ENCODE peak calls at places on chromosomes 4 and X, in six cellular contexts. One of them, this sample, is unnamed.

GRCh38 chr4:142824368-142824767 is 21.7 kb downstream of the INPP4B start:
- DNase-seq in mesenchymal stem cell: no peak
- DNase-seq in IMR-90: peak
- DNase-seq in H9: no peak
- DNase-seq in neuronal stem cell: no peak
- DNase-seq in H1: no peak
- DNase-seq in this sample: no peak

GRCh38 chr4:137510866-137511265 is 21.4 kb downstream of the PCDH18 start:
- DNase-seq in H9: no peak
- DNase-seq in mesenchymal stem cell: peak
- DNase-seq in IMR-90: peak
- DNase-seq in neuronal stem cell: no peak
- DNase-seq in H1: no peak
- DNase-seq in this sample: no peak

GRCh38 chr4:147599764-147600163 is 17.4 kb upstream of the TMEM184C start:
- DNase-seq in H1: no peak
- DNase-seq in neuronal stem cell: no peak
- DNase-seq in H9: no peak
- DNase-seq in IMR-90: peak
- DNase-seq in mesenchymal stem cell: peak
- DNase-seq in this sample: peak

GRCh38 chr4:26242451-26242850 is 78.4 kb upstream of the RBPJ start:
- DNase-seq in IMR-90: peak
- DNase-seq in H9: no peak
- DNase-seq in H1: no peak
- DNase-seq in mesenchymal stem cell: no peak
- DNase-seq in neuronal stem cell: no peak
- DNase-seq in this sample: no peak

GRCh38 chr4:113958766-113959540 is 20.5 kb downstream of the ARSJ start:
- DNase-seq in IMR-90: peak
- DNase-seq in H1: no peak
- DNase-seq in mesenchymal stem cell: peak
- DNase-seq in neuronal stem cell: no peak
- DNase-seq in H9: no peak
- DNase-seq in this sample: peak

GRCh38 chr4:152983221-152983620 is 47.1 kb downstream of the FHDC1 start:
- DNase-seq in H1: no peak
- DNase-seq in IMR-90: no peak
- DNase-seq in mesenchymal stem cell: no peak
- DNase-seq in H9: peak
- DNase-seq in neuronal stem cell: no peak
- DNase-seq in this sample: peak

GRCh38 chrX:103376979-103377324 is 614 bp downstream of the BEX3 start:
- DNase-seq in neuronal stem cell: no peak
- DNase-seq in IMR-90: peak
- DNase-seq in H9: peak
- DNase-seq in H1: no peak
- DNase-seq in mesenchymal stem cell: peak
- DNase-seq in this sample: no peak

GRCh38 chrX:124098089-124098488 is 136.6 kb downstream of the STAG2 start:
- DNase-seq in neuronal stem cell: no peak
- DNase-seq in mesenchymal stem cell: peak
- DNase-seq in IMR-90: peak
- DNase-seq in H1: no peak
- DNase-seq in H9: no peak
- DNase-seq in this sample: peak

GRCh38 chrX:10062980-10063379 is 93.8 kb upstream of the CLCN4 start:
- DNase-seq in neuronal stem cell: no peak
- DNase-seq in mesenchymal stem cell: no peak
- DNase-seq in IMR-90: no peak
- DNase-seq in H9: no peak
- DNase-seq in H1: no peak
- DNase-seq in this sample: no peak

GRCh38 chrX:23436875-23437274 is 102.2 kb downstream of the PTCHD1 start:
- DNase-seq in H1: peak
- DNase-seq in neuronal stem cell: no peak
- DNase-seq in mesenchymal stem cell: no peak
- DNase-seq in IMR-90: no peak
- DNase-seq in H9: peak
- DNase-seq in this sample: no peak

GRCh38 chr4:38062088-38062893 is 102.1 kb downstream of the PTTG2 start:
- DNase-seq in neuronal stem cell: peak
- DNase-seq in H1: peak
- DNase-seq in mesenchymal stem cell: peak
- DNase-seq in IMR-90: peak
- DNase-seq in H9: peak
- DNase-seq in this sample: peak

GRCh38 chrX:150456466-150456865 is 93.3 kb downstream of the MAMLD1 start:
- DNase-seq in IMR-90: no peak
- DNase-seq in H9: no peak
- DNase-seq in H1: no peak
- DNase-seq in mesenchymal stem cell: no peak
- DNase-seq in neuronal stem cell: no peak
- DNase-seq in this sample: peak

GRCh38 chr4:76950846-76951321 is 1.3 kb downstream of the SEPTIN11 start:
- DNase-seq in H1: no peak
- DNase-seq in neuronal stem cell: no peak
- DNase-seq in mesenchymal stem cell: peak
- DNase-seq in IMR-90: peak
- DNase-seq in H9: peak
- DNase-seq in this sample: peak

GRCh38 chr4:24995346-24995745 is 35.4 kb downstream of the LGI2 start:
- DNase-seq in H9: no peak
- DNase-seq in H1: no peak
- DNase-seq in IMR-90: no peak
- DNase-seq in neuronal stem cell: no peak
- DNase-seq in mesenchymal stem cell: no peak
- DNase-seq in this sample: no peak

GRCh38 chr4:24989327-24989726 is 41.4 kb downstream of the LGI2 start:
- DNase-seq in H1: no peak
- DNase-seq in H9: no peak
- DNase-seq in mesenchymal stem cell: no peak
- DNase-seq in IMR-90: no peak
- DNase-seq in neuronal stem cell: no peak
- DNase-seq in this sample: no peak

GRCh38 chr4:24988776-24989175 is 42.0 kb downstream of the LGI2 start:
- DNase-seq in neuronal stem cell: no peak
- DNase-seq in IMR-90: peak
- DNase-seq in H9: peak
- DNase-seq in mesenchymal stem cell: peak
- DNase-seq in H1: peak
- DNase-seq in this sample: no peak

GRCh38 chr4:24991015-24991414 is 39.7 kb downstream of the LGI2 start:
- DNase-seq in mesenchymal stem cell: peak
- DNase-seq in H9: no peak
- DNase-seq in IMR-90: peak
- DNase-seq in neuronal stem cell: no peak
- DNase-seq in H1: no peak
- DNase-seq in this sample: no peak

DNA sequence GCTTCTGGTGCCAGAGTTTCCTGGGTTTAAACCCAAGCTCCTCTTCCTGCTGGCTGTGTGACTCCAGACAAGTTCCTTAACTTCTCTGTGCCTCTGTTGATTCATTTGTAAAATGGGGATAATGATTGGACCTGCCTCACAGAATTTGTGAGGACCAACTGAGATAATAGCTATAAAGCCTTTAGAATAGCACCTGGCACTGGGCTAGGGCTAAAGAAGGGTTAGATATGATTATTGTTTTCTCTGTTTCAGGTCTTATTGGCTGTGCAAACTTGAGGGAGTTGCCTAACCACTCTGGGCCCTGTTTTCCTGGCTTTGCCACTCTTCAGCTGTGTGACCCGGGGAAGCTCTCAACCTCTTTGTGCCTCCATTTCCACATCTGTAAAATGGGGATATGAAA is 37.8 kb downstream of the LGI2 start:
- DNase-seq in H9: no peak
- DNase-seq in neuronal stem cell: no peak
- DNase-seq in IMR-90: no peak
- DNase-seq in mesenchymal stem cell: no peak
- DNase-seq in H1: no peak
- DNase-seq in this sample: no peak
- H4K91ac ChIP-seq in H9: no peak
- H4K91ac ChIP-seq in neuronal stem cell: no peak
- H4K91ac ChIP-seq in IMR-90: no peak
- H4K91ac ChIP-seq in mesenchymal stem cell: no peak
- H4K91ac ChIP-seq in H1: no peak
- H4K91ac ChIP-seq in this sample: no peak

DNA sequence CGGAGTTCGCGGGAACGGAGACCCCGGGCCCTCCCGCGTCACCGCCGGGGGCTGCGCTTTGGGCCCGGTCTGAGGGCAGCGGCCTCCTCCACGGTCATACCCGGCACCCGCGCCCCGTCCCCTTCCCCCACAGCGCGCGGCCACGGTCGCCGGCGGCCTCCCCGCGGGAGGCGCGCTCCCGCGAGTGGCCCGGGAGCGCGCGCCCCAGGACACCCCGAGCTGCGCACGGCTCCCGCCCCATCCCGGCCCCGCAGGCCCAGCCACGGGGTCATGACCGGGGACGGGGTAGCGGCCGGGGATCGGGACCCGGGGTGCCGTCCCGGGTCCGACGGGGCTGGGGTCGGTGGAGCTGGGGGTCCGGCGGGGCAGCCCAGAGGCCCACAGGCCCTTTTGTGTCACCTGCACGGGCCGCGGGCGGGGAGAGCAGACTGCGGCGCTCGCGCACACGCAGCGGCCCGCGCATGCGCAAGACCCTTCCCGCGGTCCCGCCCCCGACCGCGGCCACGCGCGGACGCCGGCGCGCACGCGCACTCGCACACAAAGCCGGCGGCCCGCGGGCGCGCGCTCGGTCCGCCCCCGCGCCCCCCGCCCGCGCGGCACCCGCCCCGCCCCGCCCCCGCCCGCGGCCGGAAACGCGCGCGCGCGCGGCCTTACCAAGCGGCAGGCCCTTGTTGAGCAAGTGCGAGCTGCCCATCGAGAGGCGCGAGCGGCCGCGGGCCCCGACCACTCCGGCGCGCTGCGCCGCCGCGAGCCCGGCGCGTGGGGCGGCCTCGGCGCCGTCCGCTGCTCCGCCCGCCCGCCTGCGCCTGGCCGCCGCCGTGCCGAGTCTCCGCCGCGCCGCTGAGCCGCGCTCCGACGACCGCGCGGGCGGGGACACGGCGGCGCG is at the start of gene CTBP1:
- DNase-seq in IMR-90: peak
- DNase-seq in H9: peak
- DNase-seq in H1: peak
- DNase-seq in mesenchymal stem cell: peak
- DNase-seq in neuronal stem cell: peak
- DNase-seq in this sample: peak
- H3K23ac ChIP-seq in IMR-90: peak
- H3K23ac ChIP-seq in H9: no peak
- H3K23ac ChIP-seq in H1: no peak
- H3K23ac ChIP-seq in mesenchymal stem cell: peak
- H3K23ac ChIP-seq in neuronal stem cell: peak
- H3K23ac ChIP-seq in this sample: no peak

GRCh38 chr4:175414602-175415001 is 397.5 kb downstream of the GPM6A start:
- DNase-seq in H1: no peak
- DNase-seq in neuronal stem cell: no peak
- DNase-seq in H9: no peak
- DNase-seq in IMR-90: no peak
- DNase-seq in mesenchymal stem cell: no peak
- DNase-seq in this sample: no peak
- H4K8ac ChIP-seq in H1: no peak
- H4K8ac ChIP-seq in neuronal stem cell: no peak
- H4K8ac ChIP-seq in H9: no peak
- H4K8ac ChIP-seq in IMR-90: peak
- H4K8ac ChIP-seq in mesenchymal stem cell: no peak
- H4K8ac ChIP-seq in this sample: no peak

GRCh38 chr4:184295206-184295605 is 77.5 kb upstream of the ENPP6 start:
- DNase-seq in H9: no peak
- DNase-seq in mesenchymal stem cell: no peak
- DNase-seq in IMR-90: no peak
- DNase-seq in H1: peak
- DNase-seq in neuronal stem cell: no peak
- DNase-seq in this sample: no peak

GRCh38 chr4:184293552-184293951 is 75.9 kb upstream of the ENPP6 start:
- DNase-seq in neuronal stem cell: no peak
- DNase-seq in H9: no peak
- DNase-seq in H1: peak
- DNase-seq in IMR-90: no peak
- DNase-seq in mesenchymal stem cell: peak
- DNase-seq in this sample: peak

GRCh38 chr4:184292465-184292867 is 74.8 kb upstream of the ENPP6 start:
- DNase-seq in H9: no peak
- DNase-seq in neuronal stem cell: no peak
- DNase-seq in mesenchymal stem cell: no peak
- DNase-seq in IMR-90: no peak
- DNase-seq in H1: peak
- DNase-seq in this sample: no peak

GRCh38 chr4:184292877-184293276 is 75.2 kb upstream of the ENPP6 start:
- DNase-seq in neuronal stem cell: no peak
- DNase-seq in H9: no peak
- DNase-seq in H1: no peak
- DNase-seq in mesenchymal stem cell: no peak
- DNase-seq in IMR-90: no peak
- DNase-seq in this sample: no peak

DNA sequence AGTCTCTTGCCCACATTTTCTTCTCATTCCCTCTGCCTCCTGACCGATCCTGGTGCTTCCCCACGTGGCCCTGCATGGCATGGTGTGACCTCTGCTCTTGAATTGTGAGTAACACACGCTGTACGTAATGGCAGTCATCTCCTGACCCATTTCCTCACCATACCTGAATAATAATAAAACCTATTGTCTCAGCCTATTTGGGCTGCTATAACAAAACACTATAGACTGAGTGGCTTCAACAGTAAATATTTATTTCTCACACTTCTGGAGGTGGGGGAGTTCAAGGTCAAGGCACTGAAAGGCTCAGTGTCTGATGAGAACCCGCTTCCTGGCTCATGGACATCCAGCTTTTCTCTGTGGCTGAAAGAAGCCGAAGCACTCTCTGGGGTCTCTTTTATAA is 77.1 kb upstream of the ENPP6 start:
- DNase-seq in H9: peak
- DNase-seq in IMR-90: no peak
- DNase-seq in H1: peak
- DNase-seq in neuronal stem cell: no peak
- DNase-seq in mesenchymal stem cell: no peak
- DNase-seq in this sample: no peak
- H4K91ac ChIP-seq in H9: no peak
- H4K91ac ChIP-seq in IMR-90: no peak
- H4K91ac ChIP-seq in H1: no peak
- H4K91ac ChIP-seq in neuronal stem cell: no peak
- H4K91ac ChIP-seq in mesenchymal stem cell: no peak
- H4K91ac ChIP-seq in this sample: no peak

This sample was measured in trophoblast cell.